ENCODE peak calls at places on chromosomes 13 and 19, in four cellular contexts. N is A549, B is WTC11, G is HepG2. C is an unnamed sample.

GRCh38 chr13:44294868-44295267 is 78.8 kb upstream of the SERP2 start:
- DNase-seq in B (no peak), N (no peak), G (no peak), C (no peak)

GRCh38 chr13:80778302-80778701 is 437.4 kb upstream of the SPRY2 start:
- DNase-seq in B (no peak), G (no peak), N (no peak), C (no peak)

GRCh38 chr13:40479196-40479845 is 187.1 kb downstream of the FOXO1 start:
- DNase-seq in B (no peak), G (no peak), N (no peak), C (no peak)

GRCh38 chr19:52188822-52189744 is 769 bp upstream of the PPP2R1A start:
- DNase-seq in N (peak; percentile 11), B (peak; percentile 98), G (no peak), C (no peak)

GRCh38 chr13:33032037-33032625 is 15.9 kb downstream of the KL start:
- DNase-seq in N (no peak), B (no peak), G (no peak), C (no peak)

GRCh38 chr13:23631676-23632622 is 61.7 kb downstream of the TNFRSF19 start:
- DNase-seq in B (no peak), N (no peak), G (peak; percentile 52), C (no peak)

GRCh38 chr19:1847684-1848398 is 442 bp downstream of the REXO1 start:
- DNase-seq in B (no peak), G (peak; percentile 75), N (no peak), C (no peak)

GRCh38 chr13:88436974-88437373 is 765.8 kb downstream of the SLITRK5 start:
- DNase-seq in B (no peak), G (no peak), N (no peak), C (no peak)

GRCh38 chr13:57925250-57925649 is 293.7 kb downstream of the PCDH17 start:
- DNase-seq in N (no peak), G (no peak), B (no peak), C (no peak)

GRCh38 chr19:3671680-3672574 is 28.3 kb downstream of the PIP5K1C start:
- DNase-seq in G (no peak), N (no peak), B (no peak), C (no peak)

GRCh38 chr13:37701972-37702371 is 103.4 kb upstream of the POSTN start:
- DNase-seq in B (no peak), N (peak; percentile 29), G (no peak), C (no peak)

GRCh38 chr19:6464070-6464873 is at the start of gene CRB3:
- DNase-seq in N (peak; percentile 21), G (peak; percentile 73), B (peak; percentile 99), C (peak; percentile 80)

GRCh38 chr19:55594996-55595530 is 4.3 kb downstream of the FIZ1 start:
- DNase-seq in N (peak; percentile 41), B (no peak), G (no peak), C (no peak)
- TF ChIP-seq MAX in N (no peak), B (no peak), G (no peak), C (no peak)

DNA sequence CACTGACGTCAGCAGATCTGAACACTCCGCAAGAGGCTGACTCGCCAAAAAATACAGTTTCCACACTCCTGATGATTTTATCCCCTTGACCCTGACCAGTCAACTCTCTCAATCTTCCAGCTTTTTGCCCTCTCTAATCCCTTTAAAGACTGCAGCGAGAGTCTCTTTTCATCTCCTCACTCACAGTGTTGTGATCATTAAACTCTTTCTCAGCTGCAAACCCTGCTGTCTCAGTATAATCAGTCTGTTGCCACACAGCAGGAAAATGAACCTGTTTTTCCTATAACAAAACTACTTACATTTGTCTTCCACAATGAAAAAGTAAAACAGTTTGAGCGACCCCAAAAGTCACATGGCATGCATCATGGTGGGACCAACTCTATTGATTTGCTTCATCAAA is 123.7 kb downstream of the SLITRK6 start:
- DNase-seq in N (no peak), B (no peak), G (no peak), C (no peak)
- TF ChIP-seq MAX in N (no peak), B (no peak), G (no peak), C (no peak)

DNA sequence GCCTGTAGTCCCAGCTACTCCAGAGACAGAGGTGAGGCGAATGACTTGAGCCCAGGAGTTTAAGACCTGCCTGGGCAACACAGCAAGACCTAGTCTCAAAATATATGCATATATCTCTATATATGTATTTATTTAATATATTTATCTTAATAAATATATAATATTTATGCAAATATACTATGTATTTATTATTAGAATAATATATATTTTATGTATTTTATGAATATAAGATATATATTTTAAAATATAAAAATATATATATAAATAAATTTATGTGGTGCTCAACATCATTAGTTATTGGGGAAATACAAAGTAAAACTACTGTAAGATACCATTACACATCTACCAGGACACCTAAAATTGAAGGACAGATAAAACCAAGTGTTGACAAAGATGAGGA is 58.1 kb upstream of the IPO5 start:
- DNase-seq in G (no peak), B (no peak), N (no peak), C (no peak)
- TF ChIP-seq MAX in G (no peak), B (no peak), N (no peak), C (no peak)

GRCh38 chr19:17004386-17004785 is 22.2 kb downstream of the CPAMD8 start:
- DNase-seq in N (no peak), B (no peak), G (no peak), C (no peak)

GRCh38 chr19:17002455-17002854 is 24.2 kb downstream of the CPAMD8 start:
- DNase-seq in G (no peak), N (no peak), B (no peak), C (no peak)

GRCh38 chr19:16998635-16999194 is 27.9 kb downstream of the CPAMD8 start:
- DNase-seq in B (no peak), G (no peak), N (no peak), C (no peak)

GRCh38 chr19:17005000-17005399 is 21.6 kb downstream of the CPAMD8 start:
- DNase-seq in G (no peak), B (no peak), N (no peak), C (no peak)

DNA sequence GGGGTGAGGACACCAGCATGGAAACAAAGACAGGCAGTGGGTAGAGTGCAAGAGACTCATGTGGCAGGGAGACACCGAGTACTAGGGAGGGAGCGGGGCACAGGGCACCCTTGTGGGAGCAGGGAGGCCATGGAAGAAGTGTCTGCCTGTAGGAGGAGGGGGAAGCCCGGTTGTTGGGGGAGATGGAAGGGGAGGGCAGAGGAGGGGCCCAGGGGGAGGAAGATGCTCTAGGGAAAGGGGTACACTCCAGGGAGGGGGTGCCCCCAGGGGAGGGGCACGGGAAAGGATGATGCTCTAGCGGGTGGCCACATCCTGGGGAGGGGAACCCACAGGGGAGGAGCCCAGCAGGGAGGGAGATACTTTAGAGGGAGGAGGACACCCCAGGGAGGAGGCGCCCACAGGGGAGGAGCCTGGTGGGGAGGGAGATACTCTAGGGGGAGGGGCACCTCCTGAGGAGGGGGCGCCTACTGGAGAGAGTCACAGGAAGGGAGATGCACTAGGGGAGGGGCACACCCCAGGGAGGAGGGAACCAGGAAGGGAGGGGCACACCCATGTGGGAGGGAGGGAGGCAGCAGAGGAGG is 24.9 kb downstream of the CPAMD8 start:
- DNase-seq in G (no peak), N (no peak), B (no peak), C (no peak)
- TF ChIP-seq MAX in G (no peak), N (no peak), B (no peak), C (no peak)

GRCh38 chr19:38247734-38248268 is 8.4 kb downstream of the PPP1R14A start:
- DNase-seq in G (peak; percentile 80), B (no peak), N (no peak), C (no peak)
- TF ChIP-seq MAX in G (peak; percentile 13), B (no peak), N (peak; percentile 36), C (no peak)

DNA sequence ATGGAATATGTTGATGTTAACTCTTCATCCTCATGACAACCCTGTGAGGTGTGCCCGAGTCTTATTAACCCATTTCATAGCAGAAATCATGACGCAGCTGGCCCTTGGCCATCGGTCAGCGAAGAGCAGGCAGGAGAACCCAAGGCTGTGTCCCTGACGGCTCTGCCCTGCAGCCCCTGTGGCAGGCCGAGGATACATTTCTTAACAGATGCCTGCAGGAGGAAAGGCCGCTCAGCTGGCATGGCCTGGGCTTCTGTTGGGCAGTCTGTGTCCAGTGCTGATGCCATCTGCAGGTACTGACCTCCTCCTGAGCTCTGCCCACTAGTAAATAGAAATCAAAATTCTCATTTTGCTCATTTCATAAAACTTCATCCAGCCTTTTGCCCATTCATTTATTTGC is 35.4 kb upstream of the MCF2L start:
- DNase-seq in N (no peak), B (no peak), G (no peak), C (no peak)
- TF ChIP-seq MAX in N (no peak), B (no peak), G (no peak), C (no peak)

DNA sequence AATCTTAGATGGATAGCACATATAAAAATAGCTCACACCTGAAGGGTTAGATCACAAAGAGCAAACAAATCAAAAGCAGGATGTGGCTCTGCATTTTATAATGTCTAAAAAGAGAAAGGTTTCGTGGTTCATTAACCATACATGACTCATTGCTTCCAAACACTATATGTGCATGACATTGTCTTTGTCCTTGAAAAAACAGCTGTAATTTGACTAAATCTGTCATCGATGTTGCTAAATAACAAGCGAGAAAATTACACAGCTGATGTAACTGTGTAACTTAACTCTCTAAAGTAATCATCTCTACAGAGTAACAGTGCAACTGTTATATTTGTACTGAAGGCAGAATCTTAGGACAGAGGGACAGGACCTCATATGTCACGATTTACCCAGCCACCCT is 383.1 kb upstream of the GPC6 start:
- DNase-seq in B (no peak), N (no peak), G (no peak), C (no peak)
- TF ChIP-seq MAX in B (no peak), N (no peak), G (no peak), C (no peak)

GRCh38 chr13:69199664-69200063 is 908.0 kb upstream of the ATXN8OS start:
- DNase-seq in N (no peak), B (no peak), G (no peak), C (no peak)
- TF ChIP-seq MAX in N (no peak), B (no peak), G (no peak), C (no peak)

GRCh38 chr13:101202590-101202989 is 213.7 kb downstream of the NALCN start:
- DNase-seq in G (no peak), N (peak; percentile 2), B (peak; percentile 42), C (no peak)

GRCh38 chr13:101209206-101209893 is 207.0 kb downstream of the NALCN start:
- DNase-seq in G (no peak), N (no peak), B (no peak), C (no peak)

GRCh38 chr13:101205408-101205807 is 210.9 kb downstream of the NALCN start:
- DNase-seq in B (no peak), N (no peak), G (no peak), C (no peak)

DNA sequence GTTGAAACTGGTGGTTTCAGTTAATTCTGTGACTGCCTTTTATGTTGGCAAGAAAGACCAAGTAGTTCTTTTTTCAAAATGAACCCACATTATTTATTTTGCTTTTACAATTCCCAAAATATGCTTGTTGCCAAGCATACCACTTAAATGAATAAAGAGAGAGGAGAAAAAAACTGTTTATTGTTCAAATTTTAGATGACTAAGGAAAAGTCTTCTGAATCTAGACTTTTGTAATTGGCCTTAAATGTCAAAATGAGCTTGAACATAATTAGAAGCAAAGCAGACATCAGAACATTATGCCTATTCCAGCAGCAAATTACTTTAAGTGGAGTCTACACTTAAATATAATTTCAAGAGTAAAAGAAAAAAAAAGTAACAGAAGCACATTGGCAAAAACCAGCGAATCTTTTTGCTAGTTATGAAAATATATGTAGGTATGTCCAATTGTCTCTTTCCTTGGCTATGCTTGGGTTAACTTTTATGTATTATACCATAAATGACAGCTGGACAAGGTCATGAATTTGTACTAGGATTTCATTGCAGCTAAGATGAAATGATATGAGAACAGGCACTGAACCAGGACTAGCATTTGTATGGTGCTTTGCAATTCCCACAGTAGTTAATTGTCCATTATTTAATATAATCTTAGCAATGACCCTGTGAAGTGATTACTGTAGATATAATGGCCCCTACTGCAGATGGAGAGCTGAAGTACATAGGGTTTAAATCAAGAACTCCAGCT is 211.9 kb downstream of the NALCN start:
- DNase-seq in N (no peak), G (no peak), B (no peak), C (no peak)
- TF ChIP-seq MAX in N (no peak), G (no peak), B (no peak), C (no peak)

C was measured in HCT116.